ENCODE peak calls at places on chromosomes 3 and 15, in seven cellular contexts. J is fibroblast of lung, R is astrocyte, N is keratinocyte, T is stomach, F is kidney epithelial cell, S is mesenchymal stem cell. O is an unnamed sample.
A peak's percentile ranks its signal among the peaks of the same experiment; 100 is the strongest.

GRCh38 chr15:29139540-29140459 is 129.8 kb downstream of the NSMCE3 start:
- DNase-seq in J (peak; percentile 23), R (no peak), N (no peak), T (peak; percentile 38), F (no peak), S (peak; percentile 35), O (peak; percentile 9)

GRCh38 chr3:68441054-68441453 is 491.3 kb downstream of the TAFA4 start:
- DNase-seq in J (no peak), R (no peak), N (no peak), T (no peak), F (no peak), S (no peak), O (no peak)

GRCh38 chr3:47057212-47057671 is 77.8 kb downstream of the NBEAL2 start:
- DNase-seq in J (no peak), R (peak; percentile 69), N (no peak), T (no peak), F (no peak), S (no peak), O (no peak)

GRCh38 chr3:151345854-151346253 is 16.5 kb upstream of the P2RY13 start:
- DNase-seq in J (peak; percentile 75), R (peak; percentile 68), N (no peak), T (no peak), F (no peak), S (peak; percentile 63), O (peak; percentile 55)

GRCh38 chr3:143951351-143951971 is 20.2 kb upstream of the DIPK2A start:
- DNase-seq in J (peak; percentile 67), R (no peak), N (no peak), T (no peak), F (no peak), S (peak; percentile 62), O (peak; percentile 20)

GRCh38 chr3:128067481-128067880 is 15.2 kb downstream of the SEC61A1 start:
- DNase-seq in J (no peak), R (no peak), N (no peak), T (no peak), F (no peak), S (no peak), O (no peak)

GRCh38 chr3:185335799-185336198 is 27.1 kb upstream of the MAP3K13 start:
- DNase-seq in J (no peak), R (peak; percentile 59), N (peak; percentile 36), T (no peak), F (peak; percentile 77), S (peak; percentile 41), O (peak; percentile 6)

GRCh38 chr15:91981802-91982201 is 128.3 kb downstream of the SLCO3A1 start:
- DNase-seq in J (no peak), R (no peak), N (no peak), T (no peak), F (no peak), S (no peak), O (no peak)

GRCh38 chr15:69393831-69394491 is 20.2 kb upstream of the KIF23 start:
- DNase-seq in J (no peak), R (no peak), N (no peak), T (no peak), F (no peak), S (no peak), O (peak; percentile 22)

GRCh38 chr3:62109534-62109933 is 263.8 kb downstream of the FEZF2 start:
- DNase-seq in J (peak; percentile 98), R (peak; percentile 95), N (peak; percentile 61), T (no peak), F (peak; percentile 66), S (peak; percentile 91), O (peak; percentile 44)

GRCh38 chr3:143881102-143881501 is 32.8 kb upstream of the SLC9A9 start:
- DNase-seq in J (no peak), R (no peak), N (no peak), T (no peak), F (no peak), S (peak; percentile 18), O (no peak)

GRCh38 chr15:78057803-78058202 is 19.7 kb downstream of the TBC1D2B start:
- DNase-seq in J (no peak), R (no peak), N (no peak), T (no peak), F (no peak), S (no peak), O (no peak)

GRCh38 chr3:89278305-89278704 is 170.9 kb downstream of the EPHA3 start:
- DNase-seq in J (no peak), R (no peak), N (no peak), T (no peak), F (no peak), S (no peak), O (no peak)

GRCh38 chr3:184321666-184322065 is 7.3 kb downstream of the EIF4G1 start:
- DNase-seq in J (no peak), R (no peak), N (no peak), T (no peak), F (no peak), S (no peak), O (no peak)

GRCh38 chr3:184323696-184324095 is 9.3 kb downstream of the EIF4G1 start:
- DNase-seq in J (no peak), R (no peak), N (no peak), T (no peak), F (no peak), S (no peak), O (no peak)

GRCh38 chr3:184325715-184326114 is 11.3 kb downstream of the EIF4G1 start:
- DNase-seq in J (no peak), R (no peak), N (no peak), T (no peak), F (no peak), S (no peak), O (no peak)

GRCh38 chr3:184325269-184325668 is 10.9 kb downstream of the EIF4G1 start:
- DNase-seq in J (no peak), R (no peak), N (no peak), T (no peak), F (no peak), S (no peak), O (no peak)

DNA sequence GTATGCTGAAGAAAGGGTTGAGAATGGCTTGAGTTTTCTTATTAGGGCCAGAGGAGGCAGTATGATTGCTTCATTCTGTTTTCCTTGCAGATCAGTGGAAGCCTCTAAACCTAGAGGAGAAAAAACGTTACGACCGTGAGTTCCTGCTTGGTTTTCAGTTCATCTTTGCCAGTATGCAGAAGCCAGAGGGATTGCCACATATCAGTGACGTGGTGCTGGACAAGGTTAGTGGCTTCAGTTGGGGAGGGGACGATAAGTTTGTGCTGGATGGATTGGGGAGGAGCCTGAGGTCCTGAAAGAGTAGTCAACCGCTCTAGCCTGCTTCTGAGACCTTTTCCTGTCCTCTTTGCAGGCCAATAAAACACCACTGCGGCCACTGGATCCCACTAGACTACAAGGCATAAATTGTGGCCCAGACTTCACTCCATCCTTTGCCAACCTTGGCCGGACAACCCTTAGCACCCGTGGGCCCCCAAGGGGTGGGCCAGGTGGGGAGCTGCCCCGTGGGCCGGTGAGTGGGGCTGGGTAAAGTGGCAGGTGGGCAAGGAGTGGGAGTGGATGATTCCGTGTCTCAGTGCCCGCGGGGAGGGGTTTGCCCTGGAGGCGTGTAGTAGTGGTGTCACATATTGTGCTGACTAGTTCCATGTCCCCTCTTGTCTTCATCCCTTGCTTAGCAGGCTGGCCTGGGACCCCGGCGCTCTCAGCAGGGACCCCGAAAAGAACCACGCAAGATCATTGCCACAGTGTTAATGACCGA is 8.5 kb downstream of the EIF4G1 start:
- DNase-seq in J (no peak), R (no peak), N (no peak), T (no peak), F (no peak), S (no peak), O (no peak)
- H3K36me3 ChIP-seq in J (peaks cover 64% of the 10 kb centered on the region), R (peaks cover 76% of the 10 kb centered on the region), N (peaks cover 79% of the 10 kb centered on the region), T (peaks cover 96% of the 10 kb centered on the region), F (peaks cover 18% of the 10 kb centered on the region), S (peaks cover 85% of the 10 kb centered on the region), O (peaks cover 97% of the 10 kb centered on the region)

GRCh38 chr15:83108266-83109219 is 1.1 kb downstream of the TM6SF1 start:
- DNase-seq in J (peak; percentile 72), R (no peak), N (no peak), T (peak; percentile 34), F (no peak), S (peak; percentile 55), O (peak; percentile 13)
- H3K4me3 ChIP-seq in J (peak overlapping the region; percentile 52), R (peak overlapping the region; percentile 49), N (no peak overlapping the region), T (peak overlapping the region; percentile 54), F (no peak overlapping the region), S (no peak overlapping the region), O (no peak overlapping the region)

GRCh38 chr3:126166009-126166408 is 14.4 kb downstream of the ALDH1L1 start:
- DNase-seq in J (no peak), R (no peak), N (no peak), T (no peak), F (no peak), S (no peak), O (no peak)

GRCh38 chr3:126170073-126170916 is 10.1 kb downstream of the ALDH1L1 start:
- DNase-seq in J (no peak), R (no peak), N (no peak), T (no peak), F (no peak), S (no peak), O (no peak)

DNA sequence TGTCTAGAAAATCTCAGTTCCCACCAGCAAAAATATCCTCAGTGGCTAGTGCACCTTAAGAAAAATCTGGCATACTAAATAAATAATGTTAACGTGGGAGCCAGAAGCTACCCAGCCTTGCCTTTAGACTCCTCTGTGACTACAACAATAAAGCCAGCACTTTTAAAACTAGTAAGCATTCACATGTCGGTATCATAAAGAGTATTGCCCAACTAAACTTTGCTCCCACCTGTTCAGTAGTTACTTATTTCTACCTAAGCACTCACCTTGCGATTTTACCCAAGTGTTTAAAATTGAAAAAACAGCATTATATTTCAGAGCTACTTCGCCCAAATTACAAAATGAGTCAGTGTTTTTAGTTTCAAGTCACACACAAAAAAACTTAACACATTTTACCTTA is 12.8 kb downstream of the ALDH1L1 start:
- DNase-seq in J (no peak), R (no peak), N (no peak), T (no peak), F (no peak), S (no peak), O (no peak)
- H3K27me3 ChIP-seq in J (no peaks in the 10 kb centered on the region), R (peaks cover 2% of the 10 kb centered on the region), N (no peaks in the 10 kb centered on the region), T (peaks cover 16% of the 10 kb centered on the region), F (no peaks in the 10 kb centered on the region), S (peaks cover 33% of the 10 kb centered on the region), O (peaks cover 49% of the 10 kb centered on the region)

GRCh38 chr3:37544105-37544504 is 317.6 kb upstream of the CTDSPL start:
- DNase-seq in J (no peak), R (no peak), N (no peak), T (no peak), F (no peak), S (no peak), O (no peak)

GRCh38 chr3:37546876-37547275 is 314.8 kb upstream of the CTDSPL start:
- DNase-seq in J (peak; percentile 37), R (peak; percentile 6), N (no peak), T (no peak), F (no peak), S (peak; percentile 5), O (peak; percentile 31)

GRCh38 chr3:37543692-37544091 is 318.0 kb upstream of the CTDSPL start:
- DNase-seq in J (no peak), R (no peak), N (no peak), T (no peak), F (no peak), S (no peak), O (peak; percentile 79)

GRCh38 chr3:37545479-37545878 is 316.2 kb upstream of the CTDSPL start:
- DNase-seq in J (no peak), R (no peak), N (no peak), T (no peak), F (no peak), S (no peak), O (no peak)

DNA sequence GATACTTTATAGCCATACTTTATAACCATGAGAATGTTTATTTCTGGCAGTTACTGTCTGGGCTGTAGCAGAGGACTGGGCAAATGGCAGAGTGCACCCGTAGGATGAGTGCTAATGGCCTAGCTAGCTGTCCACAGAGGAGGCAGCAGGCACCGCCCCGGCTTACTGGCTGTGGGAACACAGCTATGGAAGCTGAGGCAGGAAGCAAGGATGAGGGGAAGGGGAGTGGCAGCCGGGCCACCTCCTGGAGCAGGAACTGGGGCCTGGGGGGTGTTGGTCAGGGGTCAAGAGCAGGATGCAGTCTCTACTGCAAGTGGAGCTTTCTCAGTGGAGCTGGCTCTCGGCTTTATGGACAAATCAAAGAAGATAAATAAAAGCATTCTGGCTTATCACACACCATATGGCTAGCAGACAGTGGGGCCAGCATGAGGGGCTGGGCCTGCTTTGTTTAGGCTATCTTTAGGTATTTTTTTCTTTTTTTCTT is 316.8 kb upstream of the CTDSPL start:
- DNase-seq in J (no peak), R (no peak), N (no peak), T (no peak), F (no peak), S (no peak), O (no peak)
- H3K36me3 ChIP-seq in J (no peaks in the 10 kb centered on the region), R (no peaks in the 10 kb centered on the region), N (no peaks in the 10 kb centered on the region), T (peaks cover 13% of the 10 kb centered on the region), F (no peaks in the 10 kb centered on the region), S (no peaks in the 10 kb centered on the region), O (no peaks in the 10 kb centered on the region)